ENCODE peak calls at places on chromosomes 4 and X, in ten cellular contexts. Y is EH; R is activated T-helper 1 cell treated with Interleukin-2 at 50 U/mL for 16 hours; E is amniotic stem cell; I is stimulated activated CD4-positive, alpha-beta T cell treated with anti-CD3 and anti-CD28 coated beads, Interleukin-2, amount 100 ng/mL, for 24 hours; K is neural crest cell; Q is iPS DF 19.7; C is Calu3; T is globus pallidus; X is astrocyte of the spinal cord. G is an unnamed sample.

GRCh38 chr4:146165840-146166239 is 9.7 kb upstream of the LSM6 start:
- DNase-seq in E (peak), Q (no peak), T (no peak), Y (peak), R (no peak), C (peak), I (no peak), X (peak), K (no peak), G (no peak)

GRCh38 chrX:69065451-69065850 is 99.8 kb downstream of the PJA1 start:
- DNase-seq in T (no peak), I (no peak), X (no peak), Q (no peak), C (no peak), E (no peak), R (no peak), K (no peak), Y (peak), G (no peak)

GRCh38 chr4:144621681-144622080 is 24.3 kb upstream of the HHIP start:
- DNase-seq in R (no peak), X (no peak), Q (no peak), C (no peak), Y (no peak), T (no peak), I (no peak), E (no peak), K (no peak), G (no peak)

GRCh38 chrX:2635366-2635765 is 55.7 kb upstream of the CD99 start:
- DNase-seq in I (no peak), Q (no peak), Y (peak), K (no peak), T (no peak), X (no peak), E (no peak), C (no peak), R (no peak), G (no peak)

GRCh38 chr4:19850909-19851308 is 400.8 kb upstream of the SLIT2 start:
- DNase-seq in C (no peak), Y (peak), X (peak), T (no peak), K (no peak), E (peak), Q (no peak), R (no peak), I (no peak), G (no peak)

GRCh38 chr4:22574880-22575279 is 59.0 kb upstream of the ADGRA3 start:
- DNase-seq in E (no peak), X (no peak), Q (no peak), C (no peak), Y (no peak), T (no peak), K (no peak), I (no peak), R (no peak), G (no peak)

GRCh38 chr4:138960175-138960710 is 55.3 kb upstream of the NOCT start:
- DNase-seq in X (no peak), Y (no peak), Q (no peak), T (no peak), I (no peak), K (no peak), R (no peak), E (no peak), C (no peak), G (no peak)

GRCh38 chrX:135531813-135532212 is 11.4 kb downstream of the INTS6L start:
- DNase-seq in E (no peak), I (no peak), K (no peak), Q (no peak), C (no peak), X (no peak), Y (peak), T (no peak), R (no peak), G (no peak)

GRCh38 chr4:143384381-143384994 is 47.8 kb downstream of the GAB1 start:
- DNase-seq in K (no peak), E (no peak), X (no peak), T (no peak), R (no peak), C (no peak), I (no peak), Q (no peak), Y (peak), G (no peak)

GRCh38 chr4:54440394-54441223 is 211.5 kb downstream of the PDGFRA start:
- DNase-seq in Y (peak), K (peak), R (no peak), E (peak), I (no peak), Q (no peak), T (peak), C (peak), X (peak), G (no peak)

GRCh38 chrX:118495958-118496762 is 545 bp downstream of the DOCK11 start:
- DNase-seq in E (no peak), Q (no peak), Y (peak), R (peak), I (peak), T (peak), K (peak), C (peak), X (peak), G (peak)

GRCh38 chr4:118281611-118282442 is 71.0 kb downstream of the PRSS12 start:
- DNase-seq in I (no peak), C (no peak), R (no peak), T (no peak), Y (peak), X (peak), K (no peak), Q (no peak), E (no peak), G (no peak)

GRCh38 chr4:82988323-82988832 is 22.2 kb downstream of the LIN54 start:
- DNase-seq in I (no peak), R (no peak), E (peak), C (no peak), X (peak), Q (no peak), Y (peak), T (no peak), K (no peak), G (no peak)

GRCh38 chr4:657338-658030 is 16.6 kb downstream of the ATP5ME start:
- DNase-seq in T (no peak), X (no peak), K (no peak), Q (no peak), Y (no peak), I (no peak), E (no peak), C (no peak), R (no peak), G (no peak)

GRCh38 chr4:183989471-183989870 is 84.4 kb downstream of the STOX2 start:
- DNase-seq in X (peak), Q (no peak), Y (no peak), E (no peak), T (no peak), K (no peak), I (no peak), R (no peak), C (no peak), G (no peak)

GRCh38 chr4:84498203-84499026 is 677 bp downstream of the NKX6-1 start:
- DNase-seq in C (peak), T (no peak), Y (peak), E (no peak), X (peak), I (no peak), K (no peak), Q (no peak), R (no peak), G (no peak)

GRCh38 chr4:165612936-165613335 is 234.1 kb downstream of the CPE start:
- DNase-seq in T (no peak), K (no peak), E (no peak), Q (no peak), I (no peak), Y (no peak), R (no peak), C (no peak), X (no peak), G (no peak)

GRCh38 chr4:20283039-20283438 is 31.3 kb downstream of the SLIT2 start:
- DNase-seq in E (no peak), C (no peak), I (no peak), K (no peak), R (no peak), X (no peak), Q (peak), T (no peak), Y (no peak), G (no peak)

GRCh38 chr4:146051724-146052396 is 113.2 kb upstream of the ZNF827 start:
- DNase-seq in T (no peak), C (no peak), X (peak), Y (peak), K (no peak), R (no peak), I (no peak), Q (no peak), E (no peak), G (no peak)

GRCh38 chr4:156695163-156695562 is 276.4 kb downstream of the PDGFC start:
- DNase-seq in K (no peak), R (no peak), X (no peak), Y (no peak), E (no peak), T (peak), I (no peak), C (no peak), Q (no peak), G (no peak)

GRCh38 chrX:23003121-23003520 is 3.4 kb downstream of the DDX53 start:
- DNase-seq in Y (peak), Q (no peak), E (no peak), I (no peak), C (no peak), R (no peak), T (no peak), X (peak), K (no peak), G (no peak)

GRCh38 chrX:137166591-137166990 is 132.8 kb upstream of the GPR101 start:
- DNase-seq in Y (no peak), X (no peak), R (no peak), I (no peak), E (no peak), T (no peak), K (no peak), C (peak), Q (no peak), G (no peak)

GRCh38 chr4:151356510-151356909 is 31.1 kb upstream of the SH3D19 start:
- DNase-seq in C (no peak), Q (no peak), K (no peak), I (no peak), R (no peak), X (peak), T (no peak), Y (peak), E (no peak), G (no peak)

GRCh38 chr4:157072002-157072401 is 3.9 kb upstream of the GLRB start:
- DNase-seq in R (no peak), X (peak), K (no peak), T (no peak), Q (no peak), C (no peak), I (no peak), E (peak), Y (peak), G (no peak)

GRCh38 chr4:157013656-157014055 is 42.1 kb upstream of the PDGFC start:
- DNase-seq in R (no peak), C (no peak), T (no peak), Y (peak), E (no peak), K (no peak), Q (no peak), I (no peak), X (no peak), G (no peak)

GRCh38 chr4:152434011-152434410 is 101.9 kb downstream of the FBXW7 start:
- DNase-seq in I (no peak), X (no peak), R (no peak), Q (no peak), Y (no peak), K (no peak), T (no peak), E (no peak), C (no peak), G (no peak)

GRCh38 chr4:184932343-184932742 is 85.9 kb upstream of the HELT start:
- DNase-seq in R (no peak), X (no peak), Y (no peak), Q (no peak), C (no peak), K (no peak), E (no peak), T (no peak), I (no peak), G (no peak)

GRCh38 chr4:80235451-80235850 is 31.0 kb upstream of the FGF5 start:
- DNase-seq in T (no peak), K (no peak), C (no peak), R (no peak), I (no peak), Q (no peak), X (peak), E (peak), Y (peak), G (no peak)

GRCh38 chrX:64842492-64842891 is 133.8 kb downstream of the ZC4H2 start:
- DNase-seq in Q (no peak), I (no peak), Y (no peak), X (no peak), K (no peak), R (no peak), C (no peak), E (no peak), T (no peak), G (no peak)

GRCh38 chr4:16897351-16897750 is 1.1 kb downstream of the LDB2 start:
- DNase-seq in E (no peak), T (no peak), C (no peak), I (no peak), K (no peak), X (peak), Y (peak), R (no peak), Q (no peak), G (no peak)

GRCh38 chrX:134548844-134549205 is 88.9 kb downstream of the HPRT1 start:
- DNase-seq in I (no peak), C (no peak), K (no peak), X (no peak), T (no peak), R (no peak), Y (no peak), E (no peak), Q (no peak), G (no peak)

GRCh38 chrX:12269484-12269883 is 131.2 kb downstream of the FRMPD4 start:
- DNase-seq in R (no peak), E (no peak), Y (peak), K (no peak), Q (no peak), C (no peak), I (no peak), T (no peak), X (no peak), G (no peak)

GRCh38 chr4:128287159-128287870 is at the start of gene PGRMC2:
- DNase-seq in T (no peak), X (peak), Q (no peak), Y (peak), E (no peak), K (peak), C (peak), R (no peak), I (peak), G (no peak)

GRCh38 chr4:37758226-37758625 is 68.3 kb upstream of the PGM2 start:
- DNase-seq in R (no peak), Q (no peak), E (no peak), X (peak), C (no peak), K (no peak), I (no peak), T (peak), Y (peak), G (no peak)

GRCh38 chrX:154057790-154058189 is 38.1 kb upstream of the IRAK1 start:
- DNase-seq in R (no peak), T (no peak), Y (no peak), I (no peak), K (no peak), C (peak), X (no peak), Q (no peak), E (no peak), G (no peak)

GRCh38 chr4:4422856-4423485 is 36.1 kb downstream of the NSG1 start:
- DNase-seq in K (no peak), E (no peak), I (no peak), X (no peak), Y (no peak), Q (no peak), T (no peak), C (no peak), R (no peak), G (no peak)

GRCh38 chr4:6739920-6740319 is 23.9 kb downstream of the BLOC1S4 start:
- DNase-seq in Q (no peak), E (no peak), X (no peak), Y (no peak), I (no peak), C (no peak), K (no peak), T (no peak), R (no peak), G (no peak)

G was measured in effector memory CD4-positive, alpha-beta T cell.